ENCODE peak calls at places on chromosomes 16 and 17, in nine cellular contexts. V, Y, A, M, P, E, W, L and B are unnamed samples.

GRCh38 chr17:64096037-64096436 is 33.9 kb downstream of the ERN1 start:
- DNase-seq in V (no peak), Y (no peak), P (no peak), A (no peak), E (no peak), M (no peak), L (no peak), W (no peak), B (no peak)

GRCh38 chr16:48537275-48537674 is 72.7 kb downstream of the N4BP1 start:
- DNase-seq in E (no peak), Y (no peak), L (no peak), W (no peak), P (no peak), M (no peak), V (no peak), A (no peak), B (no peak)

GRCh38 chr17:31266042-31266441 is 31.0 kb downstream of the OMG start:
- DNase-seq in L (no peak), A (no peak), W (no peak), E (no peak), V (no peak), M (no peak), P (peak; percentile 45), Y (no peak), B (no peak)

GRCh38 chr17:4728124-4728523 is 3.1 kb upstream of the MED11 start:
- DNase-seq in P (no peak), E (no peak), V (no peak), A (no peak), W (no peak), L (no peak), M (no peak), Y (no peak), B (no peak)

GRCh38 chr17:66302761-66303626 is 581 bp downstream of the PRKCA start:
- DNase-seq in Y (peak; percentile 72), V (peak; percentile 80), P (peak; percentile 42), L (peak; percentile 60), E (peak; percentile 43), A (peak; percentile 71), M (no peak), W (peak; percentile 58), B (no peak)

GRCh38 chr17:74243013-74243755 is 29.8 kb downstream of the TTYH2 start:
- DNase-seq in L (no peak), Y (no peak), E (no peak), P (no peak), M (no peak), A (no peak), V (peak; percentile 85), W (no peak), B (no peak)

GRCh38 chr16:69127966-69128510 is 4.3 kb downstream of the CHTF8 start:
- DNase-seq in V (no peak), W (no peak), P (no peak), Y (no peak), E (no peak), L (no peak), M (no peak), A (no peak), B (no peak)

GRCh38 chr16:14310519-14310991 is 239.4 kb downstream of the MRTFB start:
- DNase-seq in M (peak; percentile 86), P (peak; percentile 70), E (no peak), L (peak; percentile 52), Y (peak; percentile 45), V (peak; percentile 44), A (no peak), W (peak; percentile 56), B (no peak)

GRCh38 chr16:84196101-84196500 is 5.1 kb downstream of the ADAD2 start:
- DNase-seq in A (no peak), M (no peak), Y (no peak), L (no peak), V (no peak), E (no peak), W (no peak), P (no peak), B (no peak)

GRCh38 chr16:64416232-64417010 is 705.4 kb downstream of the CDH11 start:
- DNase-seq in M (no peak), Y (no peak), E (no peak), W (no peak), P (no peak), V (no peak), L (no peak), A (peak; percentile 39), B (no peak)

GRCh38 chr16:57783116-57783515 is 19.2 kb downstream of the KIFC3 start:
- DNase-seq in Y (no peak), M (no peak), W (no peak), E (no peak), V (no peak), L (no peak), A (no peak), P (no peak), B (no peak)
- H3K27ac ChIP-seq in Y (no peak overlapping the region), M (no peak overlapping the region), W (peak overlapping the region; percentile 76), E (no peak overlapping the region), V (no peak overlapping the region), L (peak overlapping the region; percentile 43), A (no peak overlapping the region), P (no peak overlapping the region), B (no peak overlapping the region)

GRCh38 chr17:37562016-37562745 is 47.0 kb downstream of the SYNRG start:
- DNase-seq in M (no peak), L (no peak), P (peak; percentile 6), E (no peak), W (no peak), V (peak; percentile 53), A (no peak), Y (no peak), B (no peak)
- H3K4me3 ChIP-seq in M (no peak overlapping the region), L (no peak overlapping the region), P (no peak overlapping the region), E (no peak overlapping the region), W (no peak overlapping the region), V (no peak overlapping the region), A (no peak overlapping the region), Y (no peak overlapping the region), B (no peak overlapping the region)

GRCh38 chr17:27782791-27783206 is 17.5 kb downstream of the NOS2 start:
- DNase-seq in A (no peak), E (no peak), P (no peak), L (no peak), M (no peak), Y (no peak), V (peak; percentile 52), W (no peak), B (no peak)

GRCh38 chr17:27783951-27784350 is 16.4 kb downstream of the NOS2 start:
- DNase-seq in Y (no peak), P (no peak), L (no peak), E (no peak), W (no peak), M (no peak), A (no peak), V (no peak), B (no peak)

GRCh38 chr17:27778193-27778592 is 22.1 kb downstream of the NOS2 start:
- DNase-seq in L (no peak), P (no peak), M (no peak), Y (no peak), W (no peak), V (no peak), E (no peak), A (peak; percentile 38), B (peak; percentile 13)

GRCh38 chr17:27783440-27783839 is 16.9 kb downstream of the NOS2 start:
- DNase-seq in V (no peak), E (no peak), M (no peak), Y (no peak), A (no peak), W (no peak), L (no peak), P (no peak), B (no peak)

DNA sequence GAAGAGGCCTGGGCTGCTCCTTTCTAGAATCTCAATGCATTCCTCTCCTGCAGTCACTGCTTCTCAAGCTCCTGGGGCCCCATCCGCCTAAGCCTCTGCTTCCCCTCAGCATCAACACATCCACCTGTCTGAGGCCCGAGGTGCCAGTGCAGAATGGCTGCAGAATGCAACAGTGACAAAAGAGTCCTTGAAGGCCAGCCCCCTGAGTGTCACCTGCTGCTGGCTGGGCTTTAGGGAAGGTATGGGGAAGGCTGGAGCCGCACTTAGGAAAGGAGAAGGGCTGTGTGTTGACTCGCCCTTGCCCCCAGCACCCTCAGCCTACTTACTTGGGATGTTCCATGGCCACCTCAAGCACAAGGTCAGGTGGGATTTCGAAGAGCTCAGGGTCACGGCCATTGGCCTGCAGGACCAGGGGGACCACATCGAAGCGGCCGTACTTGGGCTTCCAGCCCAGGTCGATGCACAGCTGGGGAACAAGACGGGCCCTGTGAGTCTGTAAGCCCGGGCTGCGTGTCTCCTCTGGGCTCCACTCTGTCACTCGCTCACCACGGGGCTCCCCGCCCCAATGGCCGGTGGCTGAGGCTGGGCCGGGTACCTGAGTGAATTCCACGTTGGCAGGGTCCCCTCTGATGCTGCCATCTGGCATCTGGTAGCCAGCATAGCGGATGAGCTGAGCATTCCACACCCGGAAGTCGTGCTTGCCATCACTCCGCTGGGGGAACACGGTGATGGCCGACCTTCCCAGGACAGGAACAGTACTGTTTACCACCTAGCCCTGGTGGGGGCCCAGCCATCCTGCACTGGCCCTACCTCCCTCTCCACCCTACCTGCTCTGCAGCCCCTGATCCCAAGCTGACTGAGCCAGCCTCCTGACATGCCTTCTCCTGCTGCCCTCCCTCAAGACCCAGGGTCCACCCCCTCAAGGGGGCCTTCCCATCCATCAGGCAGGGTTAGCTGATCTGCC is 19.6 kb downstream of the NOS2 start:
- DNase-seq in E (no peak), A (no peak), Y (no peak), M (no peak), P (no peak), L (no peak), V (no peak), W (no peak), B (no peak)
- H3K4me2 ChIP-seq in E (no peak overlapping the region), A (no peak overlapping the region), Y (no peak overlapping the region), M (no peak overlapping the region), P (no peak overlapping the region), L (no peak overlapping the region), V (no peak overlapping the region), W (no peak overlapping the region), B (no peak overlapping the region)

GRCh38 chr17:20993863-20994778 is 48.7 kb downstream of the USP22 start:
- DNase-seq in M (no peak), L (no peak), V (peak; percentile 10), W (no peak), E (no peak), Y (no peak), A (no peak), P (no peak), B (no peak)
- H3K27ac ChIP-seq in M (no peak overlapping the region), L (no peak overlapping the region), V (no peak overlapping the region), W (no peak overlapping the region), E (no peak overlapping the region), Y (no peak overlapping the region), A (no peak overlapping the region), P (no peak overlapping the region), B (no peak overlapping the region)

DNA sequence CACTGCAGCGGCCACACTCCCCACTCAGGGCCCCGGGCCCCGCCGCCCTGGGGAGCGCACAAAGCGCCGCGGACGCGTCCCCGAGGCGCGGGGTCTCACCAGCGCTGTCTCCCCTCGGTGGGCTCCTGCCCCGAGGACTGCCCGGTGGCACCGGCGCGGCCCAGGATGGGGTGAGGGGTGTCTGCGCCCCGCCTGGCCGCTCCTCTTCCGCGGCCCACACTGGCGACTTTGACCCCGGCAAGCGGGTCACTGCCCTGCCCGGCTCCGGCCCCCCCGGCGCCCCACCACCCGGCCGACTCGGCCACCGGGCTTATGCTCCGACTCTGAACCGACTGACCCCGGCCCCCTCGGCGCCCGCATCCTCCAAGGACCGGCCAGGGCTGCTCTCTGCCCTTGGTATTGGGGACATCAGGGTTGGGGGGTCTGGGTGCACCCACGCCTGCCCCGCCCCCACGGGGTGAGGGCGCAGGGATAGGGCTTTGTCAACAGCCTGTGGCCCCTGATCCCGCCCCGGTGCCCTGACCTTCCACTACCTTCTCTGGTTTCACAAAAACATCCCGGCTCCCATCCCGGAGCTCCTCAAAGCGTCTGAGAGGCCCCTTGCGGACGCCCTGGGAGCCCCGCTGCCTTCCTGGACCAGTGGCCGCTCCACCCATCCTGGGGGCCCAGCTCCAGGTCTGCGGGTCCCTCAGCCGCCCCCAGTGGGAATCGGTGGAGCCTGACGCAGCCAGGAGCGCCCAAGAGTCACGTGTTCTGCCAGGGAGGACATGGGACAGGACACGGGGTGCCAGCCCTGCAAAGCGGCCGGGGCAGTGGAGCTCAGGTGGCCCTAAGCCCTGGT is 829 bp downstream of the GCGR start:
- DNase-seq in W (peak; percentile 63), A (no peak), Y (peak; percentile 46), M (no peak), P (no peak), L (no peak), V (no peak), E (no peak), B (no peak)
- H3K4me3 ChIP-seq in W (peak overlapping the region; percentile 42), A (no peak overlapping the region), Y (peak overlapping the region; percentile 49), M (no peak overlapping the region), P (no peak overlapping the region), L (no peak overlapping the region), V (no peak overlapping the region), E (no peak overlapping the region), B (no peak overlapping the region)